ENCODE peak calls at places on chromosomes 7 and 10, in ten cellular contexts. W is NAMALWA; H is NCI-H446; B is GDM1; F is LHCN-M2; I is suprapubic skin; J is sciatic nerve; P is stimulated activated naive CD8-positive, alpha-beta T cell treated with anti-CD3 and anti-CD28 coated beads, Interleukin-15, amount 100 ng/mL, for 72 hours; Z is NCI-H2171 treated with DMSO at 0.1 percent for 48 hours; S is activated CD4-positive, alpha-beta T cell treated with anti-CD3 and anti-CD28 coated beads, Interleukin-2, amount 50 U/mL, for 1 hour. L is an unnamed sample.
A peak's percentile ranks its signal among the peaks of the same experiment; 100 is the strongest.

GRCh38 chr7:42691030-42691639 is 220.7 kb downstream of the C7orf25 start:
- DNase-seq in I (no peak), W (peak; percentile 54), S (no peak), J (no peak), H (no peak), B (no peak), Z (no peak), F (peak; percentile 65), P (no peak), L (no peak)

GRCh38 chr10:86658751-86659150 is 4.4 kb downstream of the OPN4 start:
- DNase-seq in I (no peak), H (no peak), Z (no peak), B (no peak), S (no peak), W (no peak), J (no peak), P (no peak), F (no peak), L (no peak)

GRCh38 chr10:110151871-110152270 is 55.5 kb upstream of the MXI1 start:
- DNase-seq in W (no peak), S (no peak), P (no peak), I (no peak), B (no peak), H (no peak), J (no peak), Z (no peak), F (no peak), L (no peak)

GRCh38 chr7:28174901-28175661 is 5.5 kb downstream of the JAZF1 start:
- DNase-seq in I (no peak), W (no peak), P (no peak), B (no peak), F (no peak), J (no peak), H (no peak), Z (no peak), S (no peak), L (no peak)

GRCh38 chr7:157944734-157945291 is 608.0 kb downstream of the DNAJB6 start:
- DNase-seq in Z (no peak), J (no peak), B (no peak), F (no peak), H (no peak), S (no peak), I (no peak), P (no peak), W (no peak), L (peak; percentile 69)

GRCh38 chr10:32459072-32459703 is 13.2 kb downstream of the CCDC7 start:
- DNase-seq in W (no peak), F (no peak), J (no peak), B (no peak), P (peak; percentile 17), H (no peak), I (no peak), Z (no peak), S (peak; percentile 37), L (no peak)

GRCh38 chr10:113552014-113552413 is 839 bp upstream of the HABP2 start:
- DNase-seq in F (no peak), S (no peak), I (no peak), W (no peak), P (no peak), B (no peak), J (no peak), H (no peak), Z (no peak), L (no peak)

GRCh38 chr7:140079121-140079536 is 16.4 kb upstream of the PARP12 start:
- DNase-seq in Z (no peak), B (no peak), S (no peak), H (peak; percentile 45), I (no peak), J (no peak), P (no peak), F (peak; percentile 100), W (peak; percentile 41), L (no peak)

GRCh38 chr7:33722383-33723096 is 182.8 kb upstream of the BMPER start:
- DNase-seq in B (no peak), J (no peak), P (no peak), H (no peak), F (peak; percentile 99), Z (peak; percentile 34), S (no peak), W (no peak), I (no peak), L (no peak)

GRCh38 chr7:148286150-148286549 is 304.4 kb upstream of the C7orf33 start:
- DNase-seq in P (no peak), H (peak; percentile 27), Z (peak; percentile 59), I (no peak), W (peak; percentile 42), S (no peak), B (no peak), F (peak; percentile 2), J (no peak), L (no peak)

GRCh38 chr10:113646337-113647201 is 17.3 kb downstream of the NRAP start:
- DNase-seq in I (no peak), H (no peak), B (no peak), F (no peak), J (no peak), S (no peak), W (no peak), P (no peak), Z (no peak), L (peak; percentile 86)

GRCh38 chr7:149763563-149764240 is 9.7 kb downstream of the ZNF467 start:
- DNase-seq in B (no peak), P (no peak), J (no peak), F (no peak), I (no peak), H (no peak), W (no peak), S (no peak), Z (no peak), L (no peak)

GRCh38 chr7:40077849-40078248 is 56.6 kb downstream of the MPLKIP start:
- DNase-seq in W (no peak), S (no peak), H (no peak), P (no peak), Z (no peak), J (no peak), B (no peak), I (no peak), F (no peak), L (no peak)

GRCh38 chr10:133282846-133283390 is 6.2 kb upstream of the ADAM8 start:
- DNase-seq in H (no peak), B (no peak), P (no peak), I (no peak), S (no peak), Z (no peak), F (no peak), J (no peak), W (no peak), L (no peak)

GRCh38 chr10:21002097-21002878 is 105.2 kb upstream of the NEBL start:
- DNase-seq in W (no peak), B (no peak), Z (no peak), F (peak; percentile 68), H (no peak), S (no peak), I (no peak), P (no peak), J (no peak), L (no peak)

GRCh38 chr10:84194424-84195043 is at the start of gene CDHR1:
- DNase-seq in S (peak; percentile 17), Z (peak; percentile 17), I (peak; percentile 62), H (no peak), J (no peak), W (peak; percentile 41), P (peak; percentile 49), B (no peak), F (no peak), L (no peak)

GRCh38 chr10:110753462-110753861 is 109.3 kb downstream of the RBM20 start:
- DNase-seq in P (no peak), Z (no peak), W (no peak), S (no peak), B (no peak), J (no peak), I (no peak), H (no peak), F (no peak), L (no peak)

GRCh38 chr10:132120200-132120599 is 54.5 kb downstream of the JAKMIP3 start:
- DNase-seq in Z (no peak), B (no peak), S (no peak), J (no peak), P (no peak), H (no peak), I (no peak), W (no peak), F (no peak), L (peak; percentile 7)

GRCh38 chr7:6615853-6616555 is 594 bp downstream of the ZNF853 start:
- DNase-seq in J (no peak), W (no peak), I (no peak), B (no peak), H (no peak), S (no peak), P (no peak), F (no peak), Z (no peak), L (no peak)

GRCh38 chr7:77710067-77710466 is 13.8 kb downstream of the RSBN1L start:
- DNase-seq in S (no peak), W (no peak), B (no peak), H (no peak), Z (no peak), F (no peak), J (no peak), I (no peak), P (no peak), L (no peak)

GRCh38 chr10:128211953-128212727 is 85.9 kb upstream of the MKI67 start:
- DNase-seq in P (peak; percentile 85), J (peak; percentile 90), Z (peak; percentile 73), W (peak; percentile 88), B (peak; percentile 63), H (peak; percentile 51), F (peak; percentile 31), S (peak; percentile 78), I (peak; percentile 83), L (peak; percentile 95)

GRCh38 chr10:50993817-50994251 is 80.5 kb upstream of the PRKG1 start:
- DNase-seq in I (no peak), F (peak; percentile 69), W (no peak), B (no peak), P (no peak), J (no peak), Z (no peak), H (no peak), S (no peak), L (no peak)

GRCh38 chr7:1020849-1021251 is 23.5 kb upstream of the GPR146 start:
- DNase-seq in H (no peak), S (peak; percentile 23), W (peak; percentile 66), I (no peak), J (no peak), F (no peak), P (no peak), Z (no peak), B (no peak), L (no peak)

GRCh38 chr10:60266513-60266912 is 123.2 kb downstream of the ANK3 start:
- DNase-seq in J (no peak), Z (no peak), B (no peak), F (no peak), I (no peak), W (no peak), P (no peak), S (no peak), H (no peak), L (no peak)

GRCh38 chr7:104758504-104758903 is 255.5 kb upstream of the KMT2E start:
- DNase-seq in S (no peak), H (no peak), F (peak; percentile 46), W (no peak), P (no peak), Z (peak; percentile 91), J (no peak), B (no peak), I (no peak), L (no peak)

GRCh38 chr7:22665816-22666375 is 61.1 kb upstream of the IL6 start:
- DNase-seq in Z (no peak), J (no peak), B (no peak), W (no peak), S (no peak), P (peak; percentile 30), F (peak; percentile 71), H (no peak), I (no peak), L (no peak)

GRCh38 chr10:2700626-2701305 is 366.6 kb upstream of the PFKP start:
- DNase-seq in P (no peak), Z (no peak), I (no peak), J (no peak), S (no peak), W (peak; percentile 51), H (no peak), B (no peak), F (no peak), L (no peak)

GRCh38 chr10:77940627-77941026 is 14.1 kb upstream of the DLG5 start:
- DNase-seq in P (no peak), J (no peak), Z (no peak), H (no peak), S (no peak), I (no peak), B (no peak), W (no peak), F (no peak), L (no peak)